ENCODE peak calls at places on chromosomes 12 and 14, in six cellular contexts. One of them, this sample, is unnamed. For H3K4me1, the result is how much of the 10 kb centered on the place peaks cover.

GRCh38 chr12:101498252-101498651 is 23.1 kb downstream of the SPIC start:
- DNase-seq in tibial artery: no peak
- DNase-seq in osteoblast: no peak
- DNase-seq in thyroid gland: no peak
- DNase-seq in GM23338: no peak
- DNase-seq in breast epithelium: no peak
- DNase-seq in this sample: no peak

GRCh38 chr14:22973217-22974032 is 8.9 kb downstream of the AJUBA start:
- DNase-seq in tibial artery: no peak
- DNase-seq in osteoblast: peak
- DNase-seq in thyroid gland: peak
- DNase-seq in GM23338: peak
- DNase-seq in breast epithelium: no peak
- DNase-seq in this sample: no peak

GRCh38 chr14:55915464-55915863 is 202.7 kb upstream of the PELI2 start:
- DNase-seq in tibial artery: no peak
- DNase-seq in osteoblast: peak
- DNase-seq in thyroid gland: no peak
- DNase-seq in GM23338: no peak
- DNase-seq in breast epithelium: no peak
- DNase-seq in this sample: no peak

GRCh38 chr12:6216581-6216980 is 16.4 kb downstream of the CD9 start:
- DNase-seq in tibial artery: no peak
- DNase-seq in osteoblast: no peak
- DNase-seq in thyroid gland: no peak
- DNase-seq in GM23338: no peak
- DNase-seq in breast epithelium: no peak
- DNase-seq in this sample: no peak

GRCh38 chr14:49598479-49599301 is at the start of gene LRR1:
- DNase-seq in tibial artery: peak
- DNase-seq in osteoblast: peak
- DNase-seq in thyroid gland: peak
- DNase-seq in GM23338: peak
- DNase-seq in breast epithelium: peak
- DNase-seq in this sample: peak

GRCh38 chr14:100755649-100756048 is 29.0 kb downstream of the DLK1 start:
- DNase-seq in tibial artery: no peak
- DNase-seq in osteoblast: no peak
- DNase-seq in thyroid gland: no peak
- DNase-seq in GM23338: no peak
- DNase-seq in breast epithelium: no peak
- DNase-seq in this sample: no peak

GRCh38 chr12:10615532-10615931 is 2.1 kb upstream of the MAGOHB start:
- DNase-seq in tibial artery: no peak
- DNase-seq in osteoblast: no peak
- DNase-seq in thyroid gland: no peak
- DNase-seq in GM23338: peak
- DNase-seq in breast epithelium: no peak
- DNase-seq in this sample: no peak

GRCh38 chr14:52430474-52430873 is 116.4 kb downstream of the PTGER2 start:
- DNase-seq in tibial artery: no peak
- DNase-seq in osteoblast: no peak
- DNase-seq in thyroid gland: no peak
- DNase-seq in GM23338: no peak
- DNase-seq in breast epithelium: no peak
- DNase-seq in this sample: no peak

GRCh38 chr12:130076752-130077151 is 85.5 kb upstream of the FZD10 start:
- DNase-seq in tibial artery: no peak
- DNase-seq in osteoblast: peak
- DNase-seq in thyroid gland: no peak
- DNase-seq in GM23338: no peak
- DNase-seq in breast epithelium: no peak
- DNase-seq in this sample: peak

GRCh38 chr12:31605531-31605930 is 14.6 kb upstream of the DENND5B start:
- DNase-seq in tibial artery: no peak
- DNase-seq in osteoblast: no peak
- DNase-seq in thyroid gland: no peak
- DNase-seq in GM23338: no peak
- DNase-seq in breast epithelium: no peak
- DNase-seq in this sample: no peak

GRCh38 chr14:77284066-77284855 is 13.3 kb upstream of the NGB start:
- DNase-seq in tibial artery: peak
- DNase-seq in osteoblast: no peak
- DNase-seq in thyroid gland: no peak
- DNase-seq in GM23338: no peak
- DNase-seq in breast epithelium: no peak
- DNase-seq in this sample: no peak

GRCh38 chr14:52950898-52951729 is at the start of gene FERMT2:
- DNase-seq in tibial artery: peak
- DNase-seq in osteoblast: peak
- DNase-seq in thyroid gland: peak
- DNase-seq in GM23338: peak
- DNase-seq in breast epithelium: peak
- DNase-seq in this sample: peak

GRCh38 chr12:25615119-25615518 is 62.0 kb upstream of the LMNTD1 start:
- DNase-seq in tibial artery: no peak
- DNase-seq in osteoblast: peak
- DNase-seq in thyroid gland: no peak
- DNase-seq in GM23338: no peak
- DNase-seq in breast epithelium: no peak
- DNase-seq in this sample: peak

GRCh38 chr12:113297621-113298471 is 37.1 kb downstream of the SLC8B1 start:
- DNase-seq in tibial artery: no peak
- DNase-seq in osteoblast: peak
- DNase-seq in thyroid gland: peak
- DNase-seq in GM23338: no peak
- DNase-seq in breast epithelium: no peak
- DNase-seq in this sample: no peak

GRCh38 chr14:32694795-32695449 is 243.8 kb upstream of the NPAS3 start:
- DNase-seq in tibial artery: no peak
- DNase-seq in osteoblast: no peak
- DNase-seq in thyroid gland: no peak
- DNase-seq in GM23338: no peak
- DNase-seq in breast epithelium: no peak
- DNase-seq in this sample: no peak

GRCh38 chr14:79730911-79731310 is 480.4 kb downstream of the DIO2 start:
- DNase-seq in tibial artery: no peak
- DNase-seq in osteoblast: peak
- DNase-seq in thyroid gland: no peak
- DNase-seq in GM23338: no peak
- DNase-seq in breast epithelium: no peak
- DNase-seq in this sample: no peak

GRCh38 chr14:101636081-101636560 is 74.8 kb downstream of the DIO3 start:
- DNase-seq in tibial artery: no peak
- DNase-seq in osteoblast: peak
- DNase-seq in thyroid gland: no peak
- DNase-seq in GM23338: no peak
- DNase-seq in breast epithelium: no peak
- DNase-seq in this sample: no peak

GRCh38 chr12:50986961-50987737 is 34.8 kb downstream of the HIGD1C start:
- DNase-seq in tibial artery: no peak
- DNase-seq in osteoblast: peak
- DNase-seq in thyroid gland: peak
- DNase-seq in GM23338: peak
- DNase-seq in breast epithelium: no peak
- DNase-seq in this sample: no peak

DNA sequence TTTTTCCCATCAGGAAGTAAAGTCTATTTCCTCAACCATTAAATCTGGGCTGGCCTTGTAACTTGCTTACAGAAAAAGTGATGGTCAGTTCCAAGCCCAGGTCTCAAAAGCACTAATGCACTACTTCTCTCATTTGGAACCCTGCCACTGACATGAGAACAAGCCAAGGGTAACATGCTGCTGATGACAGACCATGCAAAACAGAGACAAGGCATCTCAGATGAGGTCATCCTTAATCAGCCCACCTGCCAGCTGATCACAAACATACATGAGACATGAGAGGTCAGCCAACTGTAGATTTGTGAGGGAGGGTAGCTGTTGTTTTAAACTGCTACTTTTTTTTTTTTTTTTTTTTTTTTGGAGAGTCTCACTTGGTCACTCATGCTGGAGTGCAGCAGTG is 16.2 kb downstream of the TWF1 start:
- DNase-seq in tibial artery: no peak
- DNase-seq in osteoblast: no peak
- DNase-seq in thyroid gland: peak
- DNase-seq in GM23338: no peak
- DNase-seq in breast epithelium: no peak
- DNase-seq in this sample: no peak
- H3K27ac ChIP-seq in tibial artery: no peak
- H3K27ac ChIP-seq in osteoblast: no peak
- H3K27ac ChIP-seq in thyroid gland: no peak
- H3K27ac ChIP-seq in GM23338: no peak
- H3K27ac ChIP-seq in breast epithelium: no peak
- H3K27ac ChIP-seq in this sample: no peak

GRCh38 chr12:54144738-54145137 is 44.0 kb downstream of the SMUG1 start:
- DNase-seq in tibial artery: no peak
- DNase-seq in osteoblast: no peak
- DNase-seq in thyroid gland: no peak
- DNase-seq in GM23338: no peak
- DNase-seq in breast epithelium: no peak
- DNase-seq in this sample: no peak

GRCh38 chr12:54147606-54148005 is 41.2 kb downstream of the SMUG1 start:
- DNase-seq in tibial artery: no peak
- DNase-seq in osteoblast: no peak
- DNase-seq in thyroid gland: no peak
- DNase-seq in GM23338: no peak
- DNase-seq in breast epithelium: no peak
- DNase-seq in this sample: no peak

GRCh38 chr12:54145844-54146243 is 42.9 kb downstream of the SMUG1 start:
- DNase-seq in tibial artery: no peak
- DNase-seq in osteoblast: no peak
- DNase-seq in thyroid gland: no peak
- DNase-seq in GM23338: no peak
- DNase-seq in breast epithelium: no peak
- DNase-seq in this sample: no peak

GRCh38 chr12:54147186-54147585 is 41.6 kb downstream of the SMUG1 start:
- DNase-seq in tibial artery: peak
- DNase-seq in osteoblast: no peak
- DNase-seq in thyroid gland: no peak
- DNase-seq in GM23338: no peak
- DNase-seq in breast epithelium: no peak
- DNase-seq in this sample: no peak

DNA sequence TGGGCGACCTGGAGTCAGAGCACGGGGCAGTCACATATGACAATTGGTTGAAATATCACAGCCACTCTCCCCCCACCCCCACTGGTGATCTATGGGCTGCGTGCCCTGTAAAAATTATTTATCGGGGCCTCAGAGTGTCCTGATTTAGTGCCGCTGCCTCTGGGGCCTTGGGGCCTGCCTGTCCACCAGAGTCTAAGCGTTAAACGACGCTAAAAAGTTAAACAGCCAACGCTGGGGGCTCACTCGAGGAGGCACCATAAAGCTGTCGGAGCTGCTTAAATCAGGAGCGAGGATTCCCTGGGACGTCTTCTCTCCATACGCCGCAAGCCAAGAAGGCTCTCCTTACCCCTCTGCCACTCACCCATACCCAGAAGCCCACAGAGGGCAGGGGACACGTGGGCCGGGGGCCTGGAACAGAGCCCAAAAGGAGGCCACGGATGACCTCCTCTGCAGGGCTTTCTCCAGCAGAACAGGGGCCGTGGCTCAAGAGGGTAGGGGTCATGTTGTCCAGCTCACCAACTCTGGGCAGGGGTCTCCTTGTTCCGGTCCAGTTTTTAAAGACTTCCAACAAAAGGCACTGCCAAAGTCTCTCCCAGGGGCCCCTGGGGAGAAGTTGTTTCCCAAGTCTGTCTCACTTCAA is 42.2 kb downstream of the SMUG1 start:
- DNase-seq in tibial artery: no peak
- DNase-seq in osteoblast: no peak
- DNase-seq in thyroid gland: no peak
- DNase-seq in GM23338: no peak
- DNase-seq in breast epithelium: no peak
- DNase-seq in this sample: no peak
- H3K4me1 ChIP-seq in tibial artery: under half
- H3K4me1 ChIP-seq in osteoblast: under half
- H3K4me1 ChIP-seq in thyroid gland: under half
- H3K4me1 ChIP-seq in GM23338: under half
- H3K4me1 ChIP-seq in breast epithelium: under half
- H3K4me1 ChIP-seq in this sample: under half

GRCh38 chr12:81416571-81416970 is 338.7 kb downstream of the ACSS3 start:
- DNase-seq in tibial artery: no peak
- DNase-seq in osteoblast: no peak
- DNase-seq in thyroid gland: no peak
- DNase-seq in GM23338: no peak
- DNase-seq in breast epithelium: no peak
- DNase-seq in this sample: no peak
- H3K27ac ChIP-seq in tibial artery: no peak
- H3K27ac ChIP-seq in osteoblast: no peak
- H3K27ac ChIP-seq in thyroid gland: no peak
- H3K27ac ChIP-seq in GM23338: no peak
- H3K27ac ChIP-seq in breast epithelium: no peak
- H3K27ac ChIP-seq in this sample: no peak

GRCh38 chr14:95651028-95651427 is 35.2 kb upstream of the TCL1B start:
- DNase-seq in tibial artery: no peak
- DNase-seq in osteoblast: no peak
- DNase-seq in thyroid gland: no peak
- DNase-seq in GM23338: no peak
- DNase-seq in breast epithelium: no peak
- DNase-seq in this sample: no peak

GRCh38 chr14:95652171-95652570 is 34.1 kb upstream of the TCL1B start:
- DNase-seq in tibial artery: no peak
- DNase-seq in osteoblast: no peak
- DNase-seq in thyroid gland: no peak
- DNase-seq in GM23338: no peak
- DNase-seq in breast epithelium: no peak
- DNase-seq in this sample: no peak

GRCh38 chr14:95647926-95648325 is 38.3 kb upstream of the TCL1B start:
- DNase-seq in tibial artery: no peak
- DNase-seq in osteoblast: no peak
- DNase-seq in thyroid gland: no peak
- DNase-seq in GM23338: no peak
- DNase-seq in breast epithelium: no peak
- DNase-seq in this sample: no peak

GRCh38 chr14:95652690-95653089 is 33.5 kb upstream of the TCL1B start:
- DNase-seq in tibial artery: no peak
- DNase-seq in osteoblast: no peak
- DNase-seq in thyroid gland: no peak
- DNase-seq in GM23338: no peak
- DNase-seq in breast epithelium: no peak
- DNase-seq in this sample: no peak

GRCh38 chr14:95649230-95649629 is 37.0 kb upstream of the TCL1B start:
- DNase-seq in tibial artery: no peak
- DNase-seq in osteoblast: no peak
- DNase-seq in thyroid gland: no peak
- DNase-seq in GM23338: no peak
- DNase-seq in breast epithelium: no peak
- DNase-seq in this sample: no peak
- H3K4me1 ChIP-seq in tibial artery: under half
- H3K4me1 ChIP-seq in osteoblast: under half
- H3K4me1 ChIP-seq in thyroid gland: under half
- H3K4me1 ChIP-seq in GM23338: under half
- H3K4me1 ChIP-seq in breast epithelium: under half
- H3K4me1 ChIP-seq in this sample: under half